ENCODE peak calls at places on chromosome 16, in four cellular contexts. W is HepG2, U is WTC11, P is GM12878. Y is an unnamed sample.

GRCh38 chr16:83513006-83513755 is 294.6 kb upstream of the HSBP1 start:
- DNase-seq in P (no peak), W (no peak), U (no peak), Y (no peak)

GRCh38 chr16:59192551-59193199 is 458.6 kb upstream of the GOT2 start:
- DNase-seq in W (peak; percentile 42), P (no peak), U (peak; percentile 81), Y (peak; percentile 19)

GRCh38 chr16:49085689-49086088 is 195.9 kb downstream of the CBLN1 start:
- DNase-seq in U (no peak), P (no peak), W (no peak), Y (no peak)

GRCh38 chr16:30900588-30900987 is 4.2 kb downstream of the CTF1 start:
- DNase-seq in P (no peak), U (no peak), W (peak; percentile 56), Y (no peak)

GRCh38 chr16:24734382-24734781 is 4.9 kb downstream of the TNRC6A start:
- DNase-seq in W (no peak), U (no peak), P (no peak), Y (no peak)

GRCh38 chr16:79318137-79318899 is 282.2 kb downstream of the MAF start:
- DNase-seq in W (no peak), U (no peak), P (no peak), Y (no peak)

GRCh38 chr16:79283578-79283977 is 317.0 kb downstream of the MAF start:
- DNase-seq in U (no peak), W (no peak), P (no peak), Y (no peak)

GRCh38 chr16:9330036-9330545 is 238.6 kb downstream of the HAPSTR1 start:
- DNase-seq in U (no peak), W (no peak), P (no peak), Y (no peak)

GRCh38 chr16:81483970-81484595 is 39.5 kb downstream of the CMIP start:
- DNase-seq in W (no peak), U (no peak), P (no peak), Y (no peak)

GRCh38 chr16:72188512-72188911 is 16.6 kb upstream of the PMFBP1 start:
- DNase-seq in U (no peak), W (no peak), P (no peak), Y (no peak)

GRCh38 chr16:85137323-85138072 is 25.2 kb upstream of the CIBAR2 start:
- DNase-seq in W (peak; percentile 87), U (no peak), P (no peak), Y (peak; percentile 51)

GRCh38 chr16:75475420-75475847 is 10.9 kb upstream of the TMEM170A start:
- DNase-seq in U (no peak), P (no peak), W (no peak), Y (no peak)

GRCh38 chr16:54178491-54178976 is 108.1 kb downstream of the IRX3 start:
- DNase-seq in W (no peak), P (no peak), U (no peak), Y (no peak)

GRCh38 chr16:1413684-1414531 is 596 bp downstream of the UNKL start:
- DNase-seq in U (peak; percentile 85), W (no peak), P (peak; percentile 8), Y (peak; percentile 76)

GRCh38 chr16:60682219-60682618 is 1354.0 kb downstream of the CDH8 start:
- DNase-seq in P (no peak), W (no peak), U (no peak), Y (no peak)

GRCh38 chr16:65782537-65783290 is 583.8 kb upstream of the CDH5 start:
- DNase-seq in U (no peak), P (no peak), W (no peak), Y (no peak)

DNA sequence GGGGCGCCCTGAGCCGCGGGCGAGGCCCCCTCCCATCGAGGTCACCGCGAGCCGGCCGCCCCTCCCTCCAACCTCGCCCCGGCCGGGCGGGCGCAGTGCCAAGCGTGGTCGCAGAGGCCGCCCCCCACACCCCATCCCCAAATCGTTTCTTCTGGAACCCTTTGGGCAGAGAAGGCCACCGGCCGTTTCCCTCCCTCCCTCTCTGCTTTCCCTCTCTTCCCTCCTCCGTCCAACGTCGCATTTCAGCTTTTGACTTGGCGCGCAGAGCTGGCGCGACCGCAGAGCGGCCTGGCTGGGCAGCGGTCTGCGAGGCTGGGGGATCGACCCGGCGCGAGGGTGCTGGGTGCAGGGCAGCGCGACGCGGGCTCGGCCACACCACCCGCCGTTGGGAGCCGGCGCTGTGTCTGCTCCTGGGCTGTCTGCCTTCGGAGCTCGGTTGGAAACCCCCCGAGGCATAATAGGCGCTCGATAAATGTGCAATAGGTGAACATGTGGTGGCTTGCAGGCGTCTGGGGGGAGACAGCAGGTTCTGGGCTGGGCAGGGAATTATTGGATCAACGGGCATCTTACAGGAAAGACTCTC is 2.9 kb upstream of the NTN3 start:
- DNase-seq in W (no peak), P (no peak), U (peak; percentile 37), Y (no peak)
- TF ChIP-seq CBFB in W (no peak), P (no peak), U (no peak), Y (no peak)

GRCh38 chr16:22233050-22233405 is 26.9 kb downstream of the EEF2K start:
- DNase-seq in W (no peak), P (no peak), U (no peak), Y (no peak)
- TF ChIP-seq TCF7 in W (no peak), P (no peak), U (no peak), Y (no peak)

GRCh38 chr16:87133112-87133850 is 183.9 kb downstream of the C16orf95 start:
- DNase-seq in U (no peak), P (no peak), W (no peak), Y (no peak)

GRCh38 chr16:87131996-87132345 is 185.2 kb downstream of the C16orf95 start:
- DNase-seq in P (no peak), U (no peak), W (no peak), Y (no peak)

GRCh38 chr16:87131061-87131995 is 185.9 kb downstream of the C16orf95 start:
- DNase-seq in W (no peak), P (no peak), U (no peak), Y (no peak)

GRCh38 chr16:87133966-87134945 is 182.9 kb downstream of the C16orf95 start:
- DNase-seq in U (no peak), W (no peak), P (no peak), Y (no peak)

GRCh38 chr16:87132361-87133014 is 184.7 kb downstream of the C16orf95 start:
- DNase-seq in P (no peak), W (peak; percentile 73), U (no peak), Y (no peak)
- TF ChIP-seq CBFB in P (no peak), W (no peak), U (no peak), Y (no peak)

DNA sequence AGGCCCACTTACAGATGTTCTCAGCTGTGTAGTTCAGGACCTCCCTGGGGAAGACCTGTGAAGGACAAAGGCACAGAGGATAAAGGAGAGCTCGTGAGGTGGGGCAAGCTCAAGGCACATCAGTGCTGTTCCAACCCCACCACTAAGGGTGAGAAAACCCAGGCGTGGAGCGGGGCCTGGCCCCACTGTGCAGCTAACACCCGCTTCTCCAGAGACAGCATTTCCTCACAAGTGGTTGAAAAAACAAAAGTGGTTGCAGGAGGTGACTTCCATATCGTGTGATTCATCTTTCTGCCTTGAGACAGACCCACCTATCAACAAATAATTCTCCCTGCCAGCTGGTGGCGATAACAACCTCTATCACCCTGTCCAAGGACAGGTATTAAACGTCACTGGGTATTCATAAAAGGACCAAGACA is 30.0 kb downstream of the SNN start:
- DNase-seq in P (no peak), U (no peak), W (no peak), Y (no peak)
- TF ChIP-seq TCF7 in P (no peak), U (no peak), W (no peak), Y (no peak)